ENCODE peak calls at places on chromosomes 13 and 19, in seven cellular contexts. N is GM23248, Y is PC-3, C is neural progenitor cell, D is GM23338, G is HCT116, E is SK-N-SH. F is an unnamed sample. For H3K79me2, the result is how much of the 10 kb centered on the place peaks cover.

GRCh38 chr13:51557875-51558604 is 26.2 kb upstream of the WDFY2 start:
- DNase-seq in N (peak), Y (peak), C (no peak), D (no peak), G (no peak), E (no peak), F (no peak)

GRCh38 chr19:1261863-1262686 is 7.1 kb upstream of the CIRBP start:
- DNase-seq in N (peak), Y (peak), C (peak), D (no peak), G (no peak), E (no peak), F (no peak)

GRCh38 chr19:1289395-1290244 is 3.9 kb downstream of the EFNA2 start:
- DNase-seq in N (no peak), Y (no peak), C (no peak), D (no peak), G (no peak), E (no peak), F (peak)

GRCh38 chr19:49513746-49514118 is 1.3 kb downstream of the FCGRT start:
- DNase-seq in N (no peak), Y (no peak), C (no peak), D (no peak), G (no peak), E (peak), F (no peak)

GRCh38 chr19:18878858-18879578 is 16.9 kb downstream of the CERS1 start:
- DNase-seq in N (no peak), Y (no peak), C (no peak), D (peak), G (no peak), E (no peak), F (no peak)

GRCh38 chr19:16640951-16641350 is 12.9 kb upstream of the MED26 start:
- DNase-seq in N (no peak), Y (no peak), C (no peak), D (no peak), G (no peak), E (no peak), F (no peak)

GRCh38 chr19:2627855-2628254 is 74.6 kb downstream of the GNG7 start:
- DNase-seq in N (peak), Y (peak), C (no peak), D (no peak), G (no peak), E (no peak), F (no peak)

GRCh38 chr19:54179921-54180452 is 7.0 kb upstream of the TMC4 start:
- DNase-seq in N (peak), Y (peak), C (peak), D (peak), G (no peak), E (peak), F (peak)

GRCh38 chr19:43809762-43810696 is 7.8 kb upstream of the LYPD5 start:
- DNase-seq in N (peak), Y (peak), C (peak), D (peak), G (peak), E (peak), F (peak)

GRCh38 chr19:56144396-56144795 is 3.3 kb downstream of the ZNF444 start:
- DNase-seq in N (no peak), Y (no peak), C (no peak), D (no peak), G (no peak), E (no peak), F (no peak)

GRCh38 chr19:10551698-10552301 is 8.1 kb downstream of the ATG4D start:
- DNase-seq in N (peak), Y (peak), C (no peak), D (peak), G (peak), E (no peak), F (peak)

GRCh38 chr13:56893843-56894242 is 246.9 kb upstream of the PRR20A start:
- DNase-seq in N (no peak), Y (no peak), C (no peak), D (no peak), G (no peak), E (no peak), F (no peak)

GRCh38 chr13:72726721-72727416 is 560 bp downstream of the MZT1 start:
- DNase-seq in N (peak), Y (peak), C (peak), D (peak), G (peak), E (peak), F (peak)

GRCh38 chr19:43435775-43436174 is 21.1 kb downstream of the TEX101 start:
- DNase-seq in N (no peak), Y (no peak), C (no peak), D (no peak), G (no peak), E (no peak), F (no peak)

GRCh38 chr19:58563823-58564222 is 5.4 kb upstream of the UBE2M start:
- DNase-seq in N (no peak), Y (no peak), C (no peak), D (no peak), G (no peak), E (peak), F (no peak)

GRCh38 chr19:18204394-18205179 is 745 bp upstream of the RAB3A start:
- DNase-seq in N (peak), Y (no peak), C (peak), D (peak), G (no peak), E (peak), F (no peak)

GRCh38 chr13:26688286-26688685 is 72.3 kb downstream of the GPR12 start:
- DNase-seq in N (peak), Y (no peak), C (no peak), D (no peak), G (no peak), E (no peak), F (no peak)

GRCh38 chr13:102856603-102857002 is 10.8 kb downstream of the ERCC5 start:
- DNase-seq in N (peak), Y (no peak), C (no peak), D (no peak), G (no peak), E (no peak), F (no peak)

GRCh38 chr19:47779524-47780214 is 1.2 kb downstream of the SELENOW start:
- DNase-seq in N (peak), Y (no peak), C (no peak), D (no peak), G (no peak), E (no peak), F (no peak)

GRCh38 chr19:49814010-49814409 is 918 bp upstream of the FUZ start:
- DNase-seq in N (peak), Y (peak), C (no peak), D (no peak), G (no peak), E (no peak), F (no peak)

GRCh38 chr13:100068532-100068931 is 20.4 kb upstream of the PCCA start:
- DNase-seq in N (no peak), Y (no peak), C (no peak), D (no peak), G (no peak), E (no peak), F (no peak)

GRCh38 chr13:33323766-33324525 is 38.4 kb upstream of the STARD13 start:
- DNase-seq in N (peak), Y (no peak), C (no peak), D (peak), G (no peak), E (no peak), F (no peak)

GRCh38 chr13:72112216-72112615 is 245.2 kb upstream of the DACH1 start:
- DNase-seq in N (no peak), Y (no peak), C (no peak), D (no peak), G (no peak), E (no peak), F (no peak)

GRCh38 chr19:42216653-42217521 is 590 bp downstream of the DEDD2 start:
- DNase-seq in N (peak), Y (peak), C (peak), D (peak), G (no peak), E (peak), F (peak)

GRCh38 chr19:310141-310651 is 19.0 kb upstream of the PLPP2 start:
- DNase-seq in N (no peak), Y (no peak), C (no peak), D (peak), G (no peak), E (peak), F (no peak)

GRCh38 chr13:66618702-66619101 is 611.4 kb downstream of the PCDH9 start:
- DNase-seq in N (peak), Y (peak), C (peak), D (peak), G (peak), E (peak), F (peak)

DNA sequence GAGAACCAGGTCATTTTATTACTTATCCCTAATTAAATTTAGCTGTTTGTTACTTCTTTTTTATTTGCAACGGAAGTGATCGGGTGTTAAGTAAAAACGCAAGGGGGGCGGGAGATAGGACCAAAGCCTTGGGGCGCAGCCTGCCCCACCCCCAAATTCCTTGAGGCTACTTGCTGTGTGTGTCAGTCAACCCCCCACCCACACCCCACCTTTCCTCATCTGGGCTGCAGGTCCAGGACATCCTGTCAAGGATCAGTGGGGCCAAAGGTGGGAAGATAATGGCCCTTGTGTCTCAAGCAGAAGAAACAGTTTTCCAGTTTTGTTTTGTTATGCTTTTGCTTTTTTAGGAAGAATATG is 1.2 kb upstream of the FOXO1 start:
- DNase-seq in N (no peak), Y (no peak), C (peak), D (peak), G (no peak), E (no peak), F (no peak)
- H2AFZ ChIP-seq in N (peak), Y (peak), C (peak), D (peak), G (peak), E (peak), F (peak)

GRCh38 chr13:91346062-91346461 is 1.4 kb upstream of the MIR17HG start:
- DNase-seq in N (no peak), Y (no peak), C (no peak), D (no peak), G (no peak), E (no peak), F (peak)
- H3K79me2 ChIP-seq in N (under half), Y (under half), C (under half), D (under half), G (under half), E (under half), F (under half)

DNA sequence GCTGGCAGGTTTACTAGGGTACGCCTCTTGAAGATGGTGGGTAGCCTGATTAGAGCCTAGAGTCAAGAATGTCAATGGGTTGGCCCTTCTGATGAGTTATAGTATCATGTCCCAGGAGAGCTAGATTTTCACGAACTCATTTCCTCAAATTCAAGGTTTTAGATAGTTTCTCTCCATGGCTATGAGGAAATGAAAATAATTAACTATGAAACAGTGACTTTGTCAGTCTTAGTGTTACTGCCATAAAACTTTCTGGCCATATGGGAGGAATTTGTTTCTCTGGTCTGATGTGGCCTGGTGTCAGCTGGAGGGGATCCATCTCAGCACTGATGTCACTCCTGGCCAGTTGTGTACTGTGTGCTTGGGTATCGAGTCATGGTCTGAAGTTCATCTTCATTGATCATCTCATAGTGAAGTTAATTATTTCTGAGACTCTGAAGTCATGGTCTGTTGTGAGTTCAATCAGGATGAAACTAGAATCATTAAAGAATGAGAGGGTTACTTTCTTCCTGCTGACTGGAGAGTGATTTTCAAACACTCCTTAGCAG is 49.4 kb upstream of the TNFSF11 start:
- DNase-seq in N (no peak), Y (peak), C (no peak), D (no peak), G (no peak), E (no peak), F (no peak)
- TF ChIP-seq EZH2phosphoT487 in N (no peak), Y (no peak), C (no peak), D (no peak), G (no peak), E (no peak), F (no peak)

DNA sequence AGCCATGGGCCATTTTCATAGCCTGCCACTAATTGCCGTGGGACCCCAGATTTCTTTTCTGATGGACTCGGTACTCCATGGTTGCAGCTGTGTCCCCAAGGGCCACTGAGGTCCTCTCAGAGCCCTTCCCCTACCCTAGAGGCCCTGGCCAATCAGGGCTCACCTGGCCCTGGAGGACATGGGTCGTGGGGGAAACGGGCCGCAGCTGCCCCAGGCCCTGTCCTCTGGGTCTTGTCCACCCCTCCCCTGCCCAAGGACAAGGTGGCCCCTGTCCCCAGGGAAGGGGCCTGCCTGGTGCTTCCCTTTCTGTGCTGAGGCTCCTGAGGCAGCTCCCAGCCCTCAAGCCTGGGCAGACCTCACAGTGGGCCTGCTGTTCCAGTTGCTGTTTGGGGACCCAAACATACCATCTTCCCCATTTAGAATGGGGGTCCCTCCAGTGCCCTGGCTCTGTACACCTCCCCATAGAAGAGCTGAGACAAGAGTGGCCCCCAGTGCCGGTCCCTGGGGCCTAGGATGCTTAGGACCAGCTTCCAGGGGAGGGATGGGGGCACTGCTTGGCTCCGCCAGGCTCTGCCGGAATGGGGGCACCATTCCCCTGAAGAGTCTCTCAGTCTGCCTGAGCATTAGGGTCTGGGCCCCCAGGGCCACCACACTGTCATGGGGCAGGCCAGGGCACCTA is 3.2 kb downstream of the RAB11B start:
- DNase-seq in N (no peak), Y (no peak), C (no peak), D (no peak), G (no peak), E (no peak), F (no peak)
- H2AFZ ChIP-seq in N (no peak), Y (no peak), C (no peak), D (no peak), G (no peak), E (no peak), F (no peak)